ENCODE peak calls at places on chromosomes 7 and 10, in four cellular contexts. O is AG09319, R is GM13977, N is endothelial cell. L is an unnamed sample.

GRCh38 chr10:20013991-20014750 is 197.9 kb downstream of the PLXDC2 start:
- DNase-seq in O (no peak), R (no peak), N (no peak), L (no peak)

GRCh38 chr7:129222064-129222463 is 2.8 kb upstream of the AHCYL2 start:
- DNase-seq in O (no peak), R (no peak), N (peak; percentile 21), L (no peak)

GRCh38 chr10:132485391-132485790 is 52.2 kb upstream of the INPP5A start:
- DNase-seq in O (no peak), R (no peak), N (no peak), L (no peak)

GRCh38 chr7:128112781-128113221 is 81.6 kb upstream of the LRRC4 start:
- DNase-seq in O (no peak), R (no peak), N (no peak), L (no peak)

GRCh38 chr7:149714910-149715471 is 58.4 kb downstream of the ZNF467 start:
- DNase-seq in O (no peak), R (no peak), N (no peak), L (peak; percentile 50)

GRCh38 chr10:24383681-24384106 is 174.8 kb downstream of the KIAA1217 start:
- DNase-seq in O (peak; percentile 79), R (peak; percentile 74), N (peak; percentile 70), L (peak; percentile 69)

GRCh38 chr7:145692237-145692950 is 424.2 kb upstream of the CNTNAP2 start:
- DNase-seq in O (no peak), R (no peak), N (no peak), L (no peak)

GRCh38 chr7:2604608-2605174 is 27.1 kb upstream of the TTYH3 start:
- DNase-seq in O (no peak), R (no peak), N (no peak), L (no peak)

GRCh38 chr10:500876-501275 is 188.6 kb downstream of the DIP2C start:
- DNase-seq in O (no peak), R (no peak), N (no peak), L (no peak)

GRCh38 chr10:25504838-25505237 is 330.0 kb downstream of the GPR158 start:
- DNase-seq in O (no peak), R (no peak), N (no peak), L (no peak)

GRCh38 chr7:82677064-82677463 is 233.5 kb upstream of the CACNA2D1 start:
- DNase-seq in O (no peak), R (no peak), N (no peak), L (peak; percentile 24)

GRCh38 chr10:59708816-59709471 is 706 bp downstream of the SLC16A9 start:
- DNase-seq in O (no peak), R (peak; percentile 56), N (peak; percentile 39), L (peak; percentile 19)

GRCh38 chr10:116255931-116256748 is 16.9 kb downstream of the GFRA1 start:
- DNase-seq in O (no peak), R (no peak), N (no peak), L (no peak)
- TF ChIP-seq CTCF in O (no peak), R (no peak), N (no peak), L (no peak)

GRCh38 chr10:104120512-104120902 is 1.5 kb upstream of the SFR1 start:
- DNase-seq in O (no peak), R (no peak), N (no peak), L (no peak)

GRCh38 chr10:104121485-104122272 is at the start of gene SFR1:
- DNase-seq in O (peak; percentile 96), R (peak; percentile 93), N (peak; percentile 99), L (peak; percentile 99)

GRCh38 chr10:104120903-104121484 is 977 bp upstream of the SFR1 start:
- DNase-seq in O (peak; percentile 86), R (peak; percentile 65), N (peak; percentile 91), L (peak; percentile 94)

GRCh38 chr10:104122273-104123107 is 519 bp downstream of the SFR1 start:
- DNase-seq in O (no peak), R (peak; percentile 10), N (no peak), L (peak; percentile 42)

GRCh38 chr10:104123397-104123796 is 1.4 kb downstream of the SFR1 start:
- DNase-seq in O (no peak), R (peak; percentile 15), N (no peak), L (no peak)
- TF ChIP-seq CTCF in O (peak; percentile 42), R (peak; percentile 43), N (no peak), L (no peak)

GRCh38 chr7:23594879-23595604 is 2.1 kb upstream of the CCDC126 start:
- DNase-seq in O (no peak), R (peak; percentile 85), N (no peak), L (peak; percentile 73)
- TF ChIP-seq CTCF in O (no peak), R (no peak), N (no peak), L (no peak)

GRCh38 chr10:32650246-32650655 is 204.3 kb downstream of the CCDC7 start:
- DNase-seq in O (no peak), R (peak; percentile 10), N (no peak), L (no peak)
- TF ChIP-seq CTCF in O (no peak), R (peak; percentile 23), N (no peak), L (no peak)

DNA sequence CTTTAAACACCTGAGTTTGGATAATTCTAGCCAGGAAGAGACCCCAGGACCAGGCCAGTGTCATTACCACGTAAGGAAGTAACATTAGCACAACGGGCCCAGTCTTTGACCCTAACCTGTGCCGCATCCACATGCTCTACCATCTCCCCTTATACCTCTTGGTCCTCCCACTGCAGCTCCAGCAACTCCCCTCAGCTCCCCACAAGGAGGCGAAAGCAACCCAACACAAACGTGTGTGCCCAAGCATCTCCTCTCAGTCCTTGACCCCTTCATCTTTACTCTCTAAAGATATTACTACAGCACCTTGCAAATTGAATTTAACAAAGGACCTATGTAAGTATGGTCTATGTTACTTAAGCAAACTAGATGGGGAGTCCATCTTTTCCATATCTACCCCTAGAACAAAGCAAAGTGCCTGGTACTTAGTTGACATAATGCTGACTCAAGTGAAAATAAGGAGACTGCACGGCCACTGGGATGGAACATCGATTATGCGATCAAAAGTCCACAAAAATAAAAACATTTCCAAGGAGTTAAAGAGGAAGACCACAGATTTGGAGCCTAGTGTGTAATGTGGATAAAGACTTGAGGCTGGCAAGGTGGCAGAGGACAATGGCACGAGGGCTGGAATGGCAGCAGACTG is 147.7 kb downstream of the JAZF1 start:
- DNase-seq in O (no peak), R (no peak), N (peak; percentile 12), L (no peak)
- TF ChIP-seq CTCF in O (no peak), R (peak; percentile 2), N (no peak), L (no peak)

DNA sequence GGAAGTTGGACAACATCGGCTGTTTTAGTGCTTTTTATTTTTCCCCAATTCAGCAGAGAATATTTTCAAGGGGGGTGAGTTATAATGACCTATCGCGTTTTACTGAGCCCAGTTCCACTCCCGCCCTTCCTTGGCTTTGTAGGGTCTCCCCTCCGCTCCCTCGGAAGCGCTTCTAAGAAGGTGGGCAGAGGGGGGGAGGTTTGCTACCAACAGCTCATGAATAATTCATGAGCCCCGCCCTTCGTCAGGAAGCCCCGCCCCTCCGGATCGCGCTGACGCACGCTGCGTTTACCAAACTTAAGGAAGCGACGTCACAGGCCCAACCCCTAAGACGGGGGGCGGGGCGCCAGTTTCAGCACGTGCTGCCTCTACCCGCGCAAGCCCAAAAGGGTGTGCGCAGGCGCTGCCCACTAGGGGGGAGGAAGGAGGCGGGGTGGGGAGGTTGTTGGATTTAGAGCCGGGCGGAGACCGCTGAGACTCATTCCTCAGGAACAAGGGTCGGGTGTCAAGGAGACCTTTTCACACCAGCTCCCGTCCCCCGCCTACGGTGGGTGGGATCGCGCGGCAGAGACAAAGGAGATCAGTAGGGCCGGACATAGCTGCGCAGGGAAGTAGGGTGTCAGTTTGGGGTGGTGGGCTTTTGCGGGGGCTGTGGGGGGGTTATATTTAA is 529 bp upstream of the MEPCE start:
- DNase-seq in O (peak; percentile 100), R (peak; percentile 97), N (peak; percentile 100), L (peak; percentile 100)
- TF ChIP-seq CTCF in O (no peak), R (no peak), N (no peak), L (no peak)